ENCODE peak calls at places on chromosomes 13 and 19, in four cellular contexts. One of them, this sample, is unnamed.

GRCh38 chr19:2180114-2180513 is 16.4 kb downstream of the DOT1L start:
- DNase-seq in aorta: no peak
- DNase-seq in AML-193: no peak
- DNase-seq in mesenchymal stem cell: no peak
- DNase-seq in this sample: no peak

GRCh38 chr19:51799998-51800848 is 5.3 kb downstream of the FPR3 start:
- DNase-seq in aorta: no peak
- DNase-seq in AML-193: no peak
- DNase-seq in mesenchymal stem cell: no peak
- DNase-seq in this sample: peak; percentile 99

GRCh38 chr13:101916108-101916757 is 463.8 kb downstream of the ITGBL1 start:
- DNase-seq in aorta: peak; percentile 73
- DNase-seq in AML-193: no peak
- DNase-seq in mesenchymal stem cell: peak; percentile 7
- DNase-seq in this sample: peak; percentile 13

GRCh38 chr19:15640904-15641597 is 354 bp downstream of the CYP4F3 start:
- DNase-seq in aorta: no peak
- DNase-seq in AML-193: no peak
- DNase-seq in mesenchymal stem cell: no peak
- DNase-seq in this sample: no peak

GRCh38 chr19:1098177-1099051 is 3.2 kb upstream of the POLR2E start:
- DNase-seq in aorta: no peak
- DNase-seq in AML-193: no peak
- DNase-seq in mesenchymal stem cell: no peak
- DNase-seq in this sample: no peak

GRCh38 chr13:111295896-111296295 is 24.5 kb upstream of the TEX29 start:
- DNase-seq in aorta: no peak
- DNase-seq in AML-193: no peak
- DNase-seq in mesenchymal stem cell: no peak
- DNase-seq in this sample: no peak

GRCh38 chr19:13574933-13575332 is 68.7 kb upstream of the CACNA1A start:
- DNase-seq in aorta: no peak
- DNase-seq in AML-193: no peak
- DNase-seq in mesenchymal stem cell: no peak
- DNase-seq in this sample: no peak

GRCh38 chr13:111658150-111659100 is 338.0 kb downstream of the TEX29 start:
- DNase-seq in aorta: no peak
- DNase-seq in AML-193: no peak
- DNase-seq in mesenchymal stem cell: no peak
- DNase-seq in this sample: no peak

GRCh38 chr13:114142137-114142550 is 9.7 kb upstream of the RASA3 start:
- DNase-seq in aorta: peak; percentile 51
- DNase-seq in AML-193: no peak
- DNase-seq in mesenchymal stem cell: no peak
- DNase-seq in this sample: no peak

GRCh38 chr19:54952591-54953344 is 5.4 kb upstream of the NLRP7 start:
- DNase-seq in aorta: no peak
- DNase-seq in AML-193: peak; percentile 76
- DNase-seq in mesenchymal stem cell: no peak
- DNase-seq in this sample: peak; percentile 3

GRCh38 chr19:31340059-31341025 is 8.9 kb downstream of the TSHZ3 start:
- DNase-seq in aorta: no peak
- DNase-seq in AML-193: peak; percentile 27
- DNase-seq in mesenchymal stem cell: peak; percentile 42
- DNase-seq in this sample: peak; percentile 87

GRCh38 chr19:585551-586110 is 4.0 kb upstream of the HCN2 start:
- DNase-seq in aorta: no peak
- DNase-seq in AML-193: no peak
- DNase-seq in mesenchymal stem cell: no peak
- DNase-seq in this sample: no peak

GRCh38 chr13:113848431-113849260 is 15.2 kb downstream of the GAS6 start:
- DNase-seq in aorta: peak; percentile 65
- DNase-seq in AML-193: no peak
- DNase-seq in mesenchymal stem cell: no peak
- DNase-seq in this sample: no peak

GRCh38 chr13:48491423-48492122 is 41.3 kb downstream of the RCBTB2 start:
- DNase-seq in aorta: no peak
- DNase-seq in AML-193: no peak
- DNase-seq in mesenchymal stem cell: no peak
- DNase-seq in this sample: no peak

GRCh38 chr19:18364826-18365528 is 21.0 kb upstream of the GDF15 start:
- DNase-seq in aorta: peak; percentile 84
- DNase-seq in AML-193: peak; percentile 26
- DNase-seq in mesenchymal stem cell: peak; percentile 100
- DNase-seq in this sample: peak; percentile 100

GRCh38 chr19:40466219-40467006 is at the start of gene SPTBN4:
- DNase-seq in aorta: peak; percentile 84
- DNase-seq in AML-193: no peak
- DNase-seq in mesenchymal stem cell: no peak
- DNase-seq in this sample: no peak

GRCh38 chr13:87123987-87124784 is 547.0 kb upstream of the SLITRK5 start:
- DNase-seq in aorta: no peak
- DNase-seq in AML-193: peak; percentile 99
- DNase-seq in mesenchymal stem cell: peak; percentile 100
- DNase-seq in this sample: peak; percentile 95

GRCh38 chr19:6489278-6490061 is 7.9 kb upstream of the DENND1C start:
- DNase-seq in aorta: no peak
- DNase-seq in AML-193: no peak
- DNase-seq in mesenchymal stem cell: no peak
- DNase-seq in this sample: no peak

GRCh38 chr19:15589760-15590451 is 25.1 kb upstream of the CYP4F8 start:
- DNase-seq in aorta: no peak
- DNase-seq in AML-193: no peak
- DNase-seq in mesenchymal stem cell: no peak
- DNase-seq in this sample: no peak

GRCh38 chr13:46184277-46184699 is 2.3 kb upstream of the LCP1 start:
- DNase-seq in aorta: no peak
- DNase-seq in AML-193: peak; percentile 85
- DNase-seq in mesenchymal stem cell: no peak
- DNase-seq in this sample: peak; percentile 23

GRCh38 chr19:30695171-30695875 is 323.1 kb downstream of the ZNF536 start:
- DNase-seq in aorta: no peak
- DNase-seq in AML-193: no peak
- DNase-seq in mesenchymal stem cell: no peak
- DNase-seq in this sample: no peak

GRCh38 chr19:33456076-33456844 is 65.3 kb downstream of the PEPD start:
- DNase-seq in aorta: peak; percentile 71
- DNase-seq in AML-193: no peak
- DNase-seq in mesenchymal stem cell: no peak
- DNase-seq in this sample: no peak

GRCh38 chr13:84445776-84446175 is 563.5 kb upstream of the SLITRK1 start:
- DNase-seq in aorta: no peak
- DNase-seq in AML-193: no peak
- DNase-seq in mesenchymal stem cell: no peak
- DNase-seq in this sample: no peak

GRCh38 chr19:14265285-14266036 is 59.5 kb upstream of the ADGRL1 start:
- DNase-seq in aorta: no peak
- DNase-seq in AML-193: no peak
- DNase-seq in mesenchymal stem cell: no peak
- DNase-seq in this sample: no peak

GRCh38 chr19:49861127-49861526 is 6.2 kb downstream of the PNKP start:
- DNase-seq in aorta: peak; percentile 79
- DNase-seq in AML-193: no peak
- DNase-seq in mesenchymal stem cell: no peak
- DNase-seq in this sample: no peak

GRCh38 chr13:32905864-32906180 is 110.4 kb upstream of the KL start:
- DNase-seq in aorta: no peak
- DNase-seq in AML-193: no peak
- DNase-seq in mesenchymal stem cell: no peak
- DNase-seq in this sample: no peak

GRCh38 chr13:58300224-58300623 is 668.7 kb downstream of the PCDH17 start:
- DNase-seq in aorta: no peak
- DNase-seq in AML-193: no peak
- DNase-seq in mesenchymal stem cell: no peak
- DNase-seq in this sample: no peak

GRCh38 chr19:1173160-1173844 is 766 bp downstream of the SBNO2 start:
- DNase-seq in aorta: peak; percentile 83
- DNase-seq in AML-193: no peak
- DNase-seq in mesenchymal stem cell: peak; percentile 60
- DNase-seq in this sample: no peak

GRCh38 chr13:45215392-45216077 is 14.7 kb upstream of the KCTD4 start:
- DNase-seq in aorta: no peak
- DNase-seq in AML-193: no peak
- DNase-seq in mesenchymal stem cell: peak; percentile 49
- DNase-seq in this sample: peak; percentile 77

GRCh38 chr13:43961909-43962308 is 82.2 kb downstream of the LACC1 start:
- DNase-seq in aorta: no peak
- DNase-seq in AML-193: no peak
- DNase-seq in mesenchymal stem cell: no peak
- DNase-seq in this sample: no peak

GRCh38 chr13:26978081-26978860 is 193.3 kb downstream of the USP12 start:
- DNase-seq in aorta: no peak
- DNase-seq in AML-193: no peak
- DNase-seq in mesenchymal stem cell: no peak
- DNase-seq in this sample: no peak

GRCh38 chr13:114309806-114310410 is 4.4 kb upstream of the CHAMP1 start:
- DNase-seq in aorta: no peak
- DNase-seq in AML-193: no peak
- DNase-seq in mesenchymal stem cell: no peak
- DNase-seq in this sample: no peak

GRCh38 chr13:99949657-99950413 is 21.7 kb downstream of the ZIC5 start:
- DNase-seq in aorta: no peak
- DNase-seq in AML-193: no peak
- DNase-seq in mesenchymal stem cell: no peak
- DNase-seq in this sample: no peak

GRCh38 chr19:18637644-18638630 is 1.1 kb downstream of the KLHL26 start:
- DNase-seq in aorta: no peak
- DNase-seq in AML-193: peak; percentile 20
- DNase-seq in mesenchymal stem cell: no peak
- DNase-seq in this sample: no peak

GRCh38 chr19:21328402-21328801 is 808 bp downstream of the ZNF708 start:
- DNase-seq in aorta: no peak
- DNase-seq in AML-193: peak; percentile 10
- DNase-seq in mesenchymal stem cell: no peak
- DNase-seq in this sample: peak; percentile 12

GRCh38 chr19:22628401-22628800 is 5.7 kb upstream of the ZNF492 start:
- DNase-seq in aorta: no peak
- DNase-seq in AML-193: no peak
- DNase-seq in mesenchymal stem cell: no peak
- DNase-seq in this sample: no peak

GRCh38 chr13:106533940-106534843 is 1.3 kb downstream of the EFNB2 start:
- DNase-seq in aorta: peak; percentile 81
- DNase-seq in AML-193: no peak
- DNase-seq in mesenchymal stem cell: peak; percentile 83
- DNase-seq in this sample: peak; percentile 84

This sample was measured in fibroblast of villous mesenchyme.